ENCODE peak calls at places on chromosomes 12 and 14, in six cellular contexts. One of them, this sample, is unnamed.

GRCh38 chr12:88756153-88756552 is 175.9 kb upstream of the KITLG start:
- DNase-seq in fibroblast of lung: no peak
- DNase-seq in GM23338: no peak
- DNase-seq in astrocyte: no peak
- DNase-seq in PC-9: no peak
- DNase-seq in HepG2: no peak
- DNase-seq in this sample: no peak

GRCh38 chr12:65822732-65823480 is 1.4 kb upstream of the HMGA2 start:
- DNase-seq in fibroblast of lung: peak
- DNase-seq in GM23338: peak
- DNase-seq in astrocyte: peak
- DNase-seq in PC-9: peak
- DNase-seq in HepG2: peak
- DNase-seq in this sample: no peak

GRCh38 chr14:90522585-90523191 is 125.9 kb downstream of the CALM1 start:
- DNase-seq in fibroblast of lung: no peak
- DNase-seq in GM23338: no peak
- DNase-seq in astrocyte: peak
- DNase-seq in PC-9: peak
- DNase-seq in HepG2: no peak
- DNase-seq in this sample: no peak

GRCh38 chr12:91914701-91915100 is 230.9 kb downstream of the BTG1 start:
- DNase-seq in fibroblast of lung: no peak
- DNase-seq in GM23338: no peak
- DNase-seq in astrocyte: no peak
- DNase-seq in PC-9: no peak
- DNase-seq in HepG2: no peak
- DNase-seq in this sample: no peak

GRCh38 chr12:95385246-95385645 is 88.7 kb upstream of the METAP2 start:
- DNase-seq in fibroblast of lung: peak
- DNase-seq in GM23338: peak
- DNase-seq in astrocyte: peak
- DNase-seq in PC-9: no peak
- DNase-seq in HepG2: no peak
- DNase-seq in this sample: no peak

GRCh38 chr12:69610729-69611128 is at the start of gene LRRC10:
- DNase-seq in fibroblast of lung: no peak
- DNase-seq in GM23338: no peak
- DNase-seq in astrocyte: no peak
- DNase-seq in PC-9: no peak
- DNase-seq in HepG2: no peak
- DNase-seq in this sample: no peak

GRCh38 chr14:39107624-39108023 is 4.6 kb upstream of the SEC23A start:
- DNase-seq in fibroblast of lung: peak
- DNase-seq in GM23338: peak
- DNase-seq in astrocyte: peak
- DNase-seq in PC-9: no peak
- DNase-seq in HepG2: peak
- DNase-seq in this sample: no peak

GRCh38 chr14:35365130-35366047 is 39.2 kb downstream of the NFKBIA start:
- DNase-seq in fibroblast of lung: peak
- DNase-seq in GM23338: no peak
- DNase-seq in astrocyte: peak
- DNase-seq in PC-9: peak
- DNase-seq in HepG2: peak
- DNase-seq in this sample: no peak

GRCh38 chr12:93572712-93573551 is 457 bp downstream of the SOCS2 start:
- DNase-seq in fibroblast of lung: no peak
- DNase-seq in GM23338: peak
- DNase-seq in astrocyte: peak
- DNase-seq in PC-9: no peak
- DNase-seq in HepG2: no peak
- DNase-seq in this sample: peak

GRCh38 chr14:103594265-103594664 is 31.5 kb downstream of the COA8 start:
- DNase-seq in fibroblast of lung: peak
- DNase-seq in GM23338: peak
- DNase-seq in astrocyte: peak
- DNase-seq in PC-9: peak
- DNase-seq in HepG2: peak
- DNase-seq in this sample: no peak

GRCh38 chr12:93050748-93051081 is 121.6 kb upstream of the EEA1 start:
- DNase-seq in fibroblast of lung: no peak
- DNase-seq in GM23338: no peak
- DNase-seq in astrocyte: no peak
- DNase-seq in PC-9: no peak
- DNase-seq in HepG2: no peak
- DNase-seq in this sample: no peak

GRCh38 chr12:46373303-46374182 is 970 bp upstream of the SLC38A2 start:
- DNase-seq in fibroblast of lung: peak
- DNase-seq in GM23338: peak
- DNase-seq in astrocyte: no peak
- DNase-seq in PC-9: no peak
- DNase-seq in HepG2: peak
- DNase-seq in this sample: peak

GRCh38 chr12:12543959-12544358 is 18.7 kb downstream of the DUSP16 start:
- DNase-seq in fibroblast of lung: no peak
- DNase-seq in GM23338: no peak
- DNase-seq in astrocyte: no peak
- DNase-seq in PC-9: no peak
- DNase-seq in HepG2: no peak
- DNase-seq in this sample: no peak

GRCh38 chr12:107536613-107537012 is 149.0 kb upstream of the PWP1 start:
- DNase-seq in fibroblast of lung: no peak
- DNase-seq in GM23338: no peak
- DNase-seq in astrocyte: peak
- DNase-seq in PC-9: no peak
- DNase-seq in HepG2: no peak
- DNase-seq in this sample: no peak

GRCh38 chr12:13628067-13628466 is 353.3 kb downstream of the GRIN2B start:
- DNase-seq in fibroblast of lung: no peak
- DNase-seq in GM23338: peak
- DNase-seq in astrocyte: no peak
- DNase-seq in PC-9: no peak
- DNase-seq in HepG2: no peak
- DNase-seq in this sample: no peak

GRCh38 chr14:22821193-22822016 is 6.2 kb upstream of the SLC7A7 start:
- DNase-seq in fibroblast of lung: no peak
- DNase-seq in GM23338: peak
- DNase-seq in astrocyte: no peak
- DNase-seq in PC-9: no peak
- DNase-seq in HepG2: peak
- DNase-seq in this sample: no peak

GRCh38 chr12:30909721-30910350 is 16.7 kb upstream of the TSPAN11 start:
- DNase-seq in fibroblast of lung: peak
- DNase-seq in GM23338: peak
- DNase-seq in astrocyte: no peak
- DNase-seq in PC-9: no peak
- DNase-seq in HepG2: no peak
- DNase-seq in this sample: no peak

GRCh38 chr14:29005647-29006046 is 239.1 kb downstream of the FOXG1 start:
- DNase-seq in fibroblast of lung: no peak
- DNase-seq in GM23338: no peak
- DNase-seq in astrocyte: no peak
- DNase-seq in PC-9: no peak
- DNase-seq in HepG2: no peak
- DNase-seq in this sample: no peak

GRCh38 chr14:66330218-66330617 is 156.0 kb upstream of the CCDC196 start:
- DNase-seq in fibroblast of lung: no peak
- DNase-seq in GM23338: peak
- DNase-seq in astrocyte: no peak
- DNase-seq in PC-9: no peak
- DNase-seq in HepG2: no peak
- DNase-seq in this sample: no peak

GRCh38 chr12:108744021-108744897 is 12.9 kb upstream of the CORO1C start:
- DNase-seq in fibroblast of lung: no peak
- DNase-seq in GM23338: no peak
- DNase-seq in astrocyte: no peak
- DNase-seq in PC-9: no peak
- DNase-seq in HepG2: no peak
- DNase-seq in this sample: no peak

GRCh38 chr14:22839159-22839779 is 2.9 kb downstream of the MMP14 start:
- DNase-seq in fibroblast of lung: peak
- DNase-seq in GM23338: no peak
- DNase-seq in astrocyte: no peak
- DNase-seq in PC-9: no peak
- DNase-seq in HepG2: no peak
- DNase-seq in this sample: no peak

GRCh38 chr12:93526786-93527428 is 45.6 kb upstream of the SOCS2 start:
- DNase-seq in fibroblast of lung: peak
- DNase-seq in GM23338: no peak
- DNase-seq in astrocyte: peak
- DNase-seq in PC-9: peak
- DNase-seq in HepG2: peak
- DNase-seq in this sample: no peak

GRCh38 chr12:105053116-105053572 is 31.1 kb downstream of the ALDH1L2 start:
- DNase-seq in fibroblast of lung: peak
- DNase-seq in GM23338: peak
- DNase-seq in astrocyte: peak
- DNase-seq in PC-9: peak
- DNase-seq in HepG2: peak
- DNase-seq in this sample: peak

GRCh38 chr12:21911832-21912231 is 29.4 kb downstream of the ABCC9 start:
- DNase-seq in fibroblast of lung: no peak
- DNase-seq in GM23338: no peak
- DNase-seq in astrocyte: no peak
- DNase-seq in PC-9: no peak
- DNase-seq in HepG2: no peak
- DNase-seq in this sample: no peak

GRCh38 chr14:24317141-24317927 is 6.0 kb downstream of the LTB4R start:
- DNase-seq in fibroblast of lung: no peak
- DNase-seq in GM23338: no peak
- DNase-seq in astrocyte: peak
- DNase-seq in PC-9: no peak
- DNase-seq in HepG2: no peak
- DNase-seq in this sample: no peak

GRCh38 chr14:106822905-106823304 is 1296.5 kb downstream of the TMEM121 start:
- DNase-seq in fibroblast of lung: no peak
- DNase-seq in GM23338: no peak
- DNase-seq in astrocyte: no peak
- DNase-seq in PC-9: no peak
- DNase-seq in HepG2: no peak
- DNase-seq in this sample: no peak

GRCh38 chr12:84136862-84137367 is 775.7 kb downstream of the SLC6A15 start:
- DNase-seq in fibroblast of lung: peak
- DNase-seq in GM23338: no peak
- DNase-seq in astrocyte: peak
- DNase-seq in PC-9: no peak
- DNase-seq in HepG2: no peak
- DNase-seq in this sample: no peak

GRCh38 chr14:22533739-22534359 is 55.2 kb downstream of the DAD1 start:
- DNase-seq in fibroblast of lung: no peak
- DNase-seq in GM23338: no peak
- DNase-seq in astrocyte: no peak
- DNase-seq in PC-9: no peak
- DNase-seq in HepG2: no peak
- DNase-seq in this sample: no peak

GRCh38 chr14:76986261-76986565 is 42.3 kb downstream of the IRF2BPL start:
- DNase-seq in fibroblast of lung: no peak
- DNase-seq in GM23338: no peak
- DNase-seq in astrocyte: no peak
- DNase-seq in PC-9: no peak
- DNase-seq in HepG2: no peak
- DNase-seq in this sample: no peak

GRCh38 chr12:108518101-108518715 is 3.1 kb downstream of the FICD start:
- DNase-seq in fibroblast of lung: no peak
- DNase-seq in GM23338: no peak
- DNase-seq in astrocyte: no peak
- DNase-seq in PC-9: no peak
- DNase-seq in HepG2: no peak
- DNase-seq in this sample: no peak

GRCh38 chr12:116333402-116333801 is 55.9 kb upstream of the MED13L start:
- DNase-seq in fibroblast of lung: no peak
- DNase-seq in GM23338: no peak
- DNase-seq in astrocyte: no peak
- DNase-seq in PC-9: no peak
- DNase-seq in HepG2: no peak
- DNase-seq in this sample: no peak

GRCh38 chr12:100608776-100609175 is 35.3 kb downstream of the GAS2L3 start:
- DNase-seq in fibroblast of lung: no peak
- DNase-seq in GM23338: no peak
- DNase-seq in astrocyte: no peak
- DNase-seq in PC-9: no peak
- DNase-seq in HepG2: no peak
- DNase-seq in this sample: no peak

GRCh38 chr14:20632831-20633771 is 8.4 kb downstream of the OR6S1 start:
- DNase-seq in fibroblast of lung: peak
- DNase-seq in GM23338: peak
- DNase-seq in astrocyte: peak
- DNase-seq in PC-9: peak
- DNase-seq in HepG2: peak
- DNase-seq in this sample: peak
- TF ChIP-seq EZH2 in fibroblast of lung: no peak
- TF ChIP-seq EZH2 in GM23338: no peak
- TF ChIP-seq EZH2 in astrocyte: no peak
- TF ChIP-seq EZH2 in PC-9: no peak
- TF ChIP-seq EZH2 in HepG2: no peak
- TF ChIP-seq EZH2 in this sample: no peak

GRCh38 chr12:2649201-2650030 is 145.4 kb upstream of the FKBP4 start:
- DNase-seq in fibroblast of lung: peak
- DNase-seq in GM23338: no peak
- DNase-seq in astrocyte: no peak
- DNase-seq in PC-9: no peak
- DNase-seq in HepG2: no peak
- DNase-seq in this sample: no peak
- H3K4me2 ChIP-seq in fibroblast of lung: no peak
- H3K4me2 ChIP-seq in GM23338: no peak
- H3K4me2 ChIP-seq in astrocyte: no peak
- H3K4me2 ChIP-seq in PC-9: no peak
- H3K4me2 ChIP-seq in HepG2: no peak
- H3K4me2 ChIP-seq in this sample: no peak

DNA sequence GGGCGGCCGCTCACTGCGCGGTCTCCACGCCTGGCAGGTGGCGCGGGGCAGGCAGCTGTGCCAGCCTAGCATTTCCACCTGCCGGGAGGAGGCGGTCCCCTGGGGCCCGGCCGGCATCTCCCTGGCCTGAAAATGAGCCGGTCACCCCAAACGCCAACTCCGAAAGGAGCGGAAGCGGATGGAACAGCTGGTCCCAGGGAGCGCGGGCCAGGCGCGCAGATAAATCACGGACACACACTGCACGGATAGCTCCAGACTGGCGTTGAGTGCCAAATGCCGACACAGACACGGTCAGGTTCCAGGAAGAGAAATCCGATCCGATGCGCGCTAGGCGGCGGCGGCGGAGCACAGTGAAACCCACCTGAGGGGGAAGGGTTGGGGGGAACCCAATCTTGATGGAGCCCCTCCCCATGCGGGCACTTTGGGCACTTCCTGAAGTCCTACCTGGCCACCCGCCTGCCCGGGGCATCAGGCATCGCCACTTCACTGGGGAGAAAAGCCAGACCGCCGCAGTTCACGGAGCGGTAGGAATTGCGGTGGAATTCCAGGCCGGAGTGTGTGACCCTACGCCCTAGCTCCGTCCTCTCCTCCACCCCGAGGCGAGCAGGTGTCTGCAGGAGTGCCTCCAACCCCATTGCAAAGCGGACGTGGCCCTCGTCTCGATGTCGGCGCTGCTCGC is 624 bp upstream of the PLEKHD1 start:
- DNase-seq in fibroblast of lung: peak
- DNase-seq in GM23338: peak
- DNase-seq in astrocyte: peak
- DNase-seq in PC-9: no peak
- DNase-seq in HepG2: no peak
- DNase-seq in this sample: no peak
- TF ChIP-seq EZH2 in fibroblast of lung: peak
- TF ChIP-seq EZH2 in GM23338: peak
- TF ChIP-seq EZH2 in astrocyte: peak
- TF ChIP-seq EZH2 in PC-9: no peak
- TF ChIP-seq EZH2 in HepG2: peak
- TF ChIP-seq EZH2 in this sample: no peak

GRCh38 chr14:32633214-32633864 is 304.2 kb downstream of the AKAP6 start:
- DNase-seq in fibroblast of lung: no peak
- DNase-seq in GM23338: no peak
- DNase-seq in astrocyte: no peak
- DNase-seq in PC-9: no peak
- DNase-seq in HepG2: no peak
- DNase-seq in this sample: no peak
- H3K4me2 ChIP-seq in fibroblast of lung: no peak
- H3K4me2 ChIP-seq in GM23338: no peak
- H3K4me2 ChIP-seq in astrocyte: no peak
- H3K4me2 ChIP-seq in PC-9: no peak
- H3K4me2 ChIP-seq in HepG2: no peak
- H3K4me2 ChIP-seq in this sample: no peak

This sample was measured in DND-41.